ENCODE peak calls at places on chromosomes 4 and X, in six cellular contexts. C is body of pancreas, Y is endothelial cell of umbilical vein, E is tibial nerve, Q is breast epithelium, M is Peyer's patch. S is an unnamed sample.

GRCh38 chr4:65416875-65417274 is 253.4 kb downstream of the EPHA5 start:
- DNase-seq in C (peak), Y (peak), E (no peak), Q (no peak), M (no peak), S (no peak)

GRCh38 chr4:174398728-174399127 is 115.0 kb downstream of the CEP44 start:
- DNase-seq in C (no peak), Y (peak), E (no peak), Q (no peak), M (no peak), S (no peak)

GRCh38 chr4:124754671-124755070 is 42.1 kb upstream of the ANKRD50 start:
- DNase-seq in C (no peak), Y (no peak), E (no peak), Q (no peak), M (no peak), S (no peak)

GRCh38 chr4:96073446-96073845 is 233.6 kb downstream of the PDHA2 start:
- DNase-seq in C (no peak), Y (no peak), E (no peak), Q (no peak), M (no peak), S (no peak)

GRCh38 chr4:26220704-26221103 is 100.1 kb upstream of the RBPJ start:
- DNase-seq in C (no peak), Y (no peak), E (no peak), Q (no peak), M (no peak), S (no peak)

GRCh38 chrX:42414057-42414456 is 363.9 kb downstream of the PPP1R2C start:
- DNase-seq in C (no peak), Y (no peak), E (no peak), Q (no peak), M (no peak), S (no peak)

GRCh38 chr4:56940403-56940802 is 32.7 kb downstream of the REST start:
- DNase-seq in C (no peak), Y (no peak), E (no peak), Q (no peak), M (no peak), S (no peak)

GRCh38 chrX:68895339-68896250 is 66.8 kb downstream of the EFNB1 start:
- DNase-seq in C (peak), Y (peak), E (peak), Q (peak), M (no peak), S (no peak)

GRCh38 chrX:71052721-71053120 is 15.4 kb downstream of the SNX12 start:
- DNase-seq in C (no peak), Y (no peak), E (no peak), Q (no peak), M (no peak), S (no peak)

GRCh38 chr4:114727426-114727825 is 128.8 kb downstream of the UGT8 start:
- DNase-seq in C (no peak), Y (no peak), E (no peak), Q (no peak), M (no peak), S (no peak)

GRCh38 chrX:110108381-110108796 is 105.5 kb downstream of the TMEM164 start:
- DNase-seq in C (no peak), Y (no peak), E (no peak), Q (no peak), M (no peak), S (no peak)

GRCh38 chr4:10095296-10095991 is 21.2 kb downstream of the WDR1 start:
- DNase-seq in C (no peak), Y (no peak), E (no peak), Q (no peak), M (no peak), S (no peak)

GRCh38 chrX:119870626-119871131 is 854 bp downstream of the RNF113A start:
- DNase-seq in C (no peak), Y (peak), E (no peak), Q (no peak), M (peak), S (no peak)

GRCh38 chrX:152819732-152820131 is 10.8 kb downstream of the CETN2 start:
- DNase-seq in C (no peak), Y (no peak), E (no peak), Q (no peak), M (no peak), S (no peak)

GRCh38 chr4:155762351-155762750 is 3.5 kb downstream of the GUCY1B1 start:
- DNase-seq in C (no peak), Y (no peak), E (no peak), Q (no peak), M (no peak), S (no peak)

GRCh38 chr4:140213116-140213515 is 59.1 kb upstream of the MAML3 start:
- DNase-seq in C (no peak), Y (no peak), E (no peak), Q (no peak), M (no peak), S (no peak)

GRCh38 chr4:168421671-168422070 is 58.6 kb downstream of the DDX60L start:
- DNase-seq in C (no peak), Y (peak), E (no peak), Q (no peak), M (no peak), S (no peak)

GRCh38 chr4:176066757-176067156 is 1.1 kb downstream of the WDR17 start:
- DNase-seq in C (no peak), Y (no peak), E (no peak), Q (no peak), M (no peak), S (no peak)

GRCh38 chrX:48683411-48683982 is at the start of gene WAS:
- DNase-seq in C (no peak), Y (no peak), E (no peak), Q (no peak), M (peak), S (no peak)

GRCh38 chr4:139184129-139184528 is 7.1 kb upstream of the ELF2 start:
- DNase-seq in C (no peak), Y (peak), E (no peak), Q (no peak), M (no peak), S (no peak)

GRCh38 chrX:81195712-81196111 is 6.0 kb downstream of the HMGN5 start:
- DNase-seq in C (peak), Y (peak), E (peak), Q (no peak), M (peak), S (no peak)

GRCh38 chr4:20422398-20422797 is 170.7 kb downstream of the SLIT2 start:
- DNase-seq in C (peak), Y (peak), E (no peak), Q (no peak), M (no peak), S (no peak)

GRCh38 chr4:174018236-174018635 is 265.2 kb downstream of the FBXO8 start:
- DNase-seq in C (no peak), Y (no peak), E (no peak), Q (no peak), M (no peak), S (no peak)

GRCh38 chrX:46554942-46555341 is 9.7 kb upstream of the ZNF674 start:
- DNase-seq in C (no peak), Y (peak), E (no peak), Q (no peak), M (no peak), S (no peak)

GRCh38 chr4:32748061-32748460 is 2027.9 kb downstream of the PCDH7 start:
- DNase-seq in C (no peak), Y (no peak), E (no peak), Q (no peak), M (no peak), S (no peak)

GRCh38 chr4:3701271-3702083 is 64.7 kb upstream of the ADRA2C start:
- DNase-seq in C (no peak), Y (no peak), E (no peak), Q (no peak), M (no peak), S (no peak)

GRCh38 chr4:176789955-176790354 is 2.8 kb downstream of the VEGFC start:
- DNase-seq in C (no peak), Y (peak), E (no peak), Q (no peak), M (no peak), S (no peak)

GRCh38 chr4:6665320-6665654 is 24.8 kb downstream of the MRFAP1 start:
- DNase-seq in C (no peak), Y (no peak), E (no peak), Q (no peak), M (no peak), S (no peak)

GRCh38 chr4:6672131-6672530 is 21.5 kb upstream of the S100P start:
- DNase-seq in C (no peak), Y (no peak), E (no peak), Q (no peak), M (no peak), S (no peak)

GRCh38 chr4:6663596-6664393 is 23.3 kb downstream of the MRFAP1 start:
- DNase-seq in C (no peak), Y (no peak), E (no peak), Q (no peak), M (no peak), S (no peak)

GRCh38 chr4:6671648-6672047 is 22.0 kb upstream of the S100P start:
- DNase-seq in C (no peak), Y (no peak), E (no peak), Q (no peak), M (no peak), S (no peak)

GRCh38 chr4:6668391-6668790 is 25.3 kb upstream of the S100P start:
- DNase-seq in C (no peak), Y (no peak), E (no peak), Q (no peak), M (no peak), S (no peak)
- H3K4me3 ChIP-seq in C (no peak), Y (no peak), E (no peak), Q (no peak), M (no peak), S (no peak)

GRCh38 chrX:129493643-129494042 is 29.6 kb downstream of the SMARCA1 start:
- DNase-seq in C (no peak), Y (peak), E (no peak), Q (no peak), M (no peak), S (no peak)
- TF ChIP-seq POLR2A in C (no peak), Y (no peak), E (no peak), Q (no peak), M (no peak), S (no peak)

DNA sequence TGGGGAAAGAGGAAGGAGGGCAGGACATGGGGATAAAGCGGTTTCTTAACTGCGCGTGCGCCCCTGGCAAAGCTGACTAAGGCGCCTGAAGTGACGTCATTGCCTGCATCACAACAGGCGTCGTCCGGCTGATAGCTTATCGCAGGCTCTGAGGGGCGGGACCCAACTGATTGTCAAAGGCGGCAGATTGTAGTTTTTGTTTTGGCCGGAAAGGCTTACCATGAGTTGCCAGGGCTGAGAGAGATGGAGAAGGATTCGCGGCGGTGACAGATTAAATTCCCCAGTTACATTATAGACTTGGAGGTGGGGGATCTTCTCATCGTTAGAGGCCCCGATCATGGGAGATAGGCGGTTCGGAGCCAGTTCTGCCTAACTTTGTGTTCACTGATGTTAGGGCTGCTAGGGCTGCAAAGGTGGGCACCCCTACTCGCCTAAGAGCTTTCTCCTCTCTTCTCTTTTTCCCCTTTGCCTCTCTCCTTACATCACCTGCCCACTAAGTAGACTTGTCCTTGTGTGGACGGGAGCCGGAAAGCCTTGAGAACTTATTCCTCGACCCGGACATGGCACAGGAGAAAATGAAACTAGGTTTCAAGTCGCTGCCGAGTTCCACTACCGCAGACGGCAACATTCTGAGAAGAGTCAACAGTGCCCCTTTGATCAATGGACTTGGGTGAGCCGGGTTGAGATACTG is 148.9 kb upstream of the PLAC1 start:
- DNase-seq in C (peak), Y (peak), E (peak), Q (peak), M (peak), S (peak)
- H3K27ac ChIP-seq in C (peak), Y (peak), E (peak), Q (peak), M (peak), S (peak)

GRCh38 chrX:1462596-1463251 is 10.0 kb upstream of the ASMTL start:
- DNase-seq in C (no peak), Y (peak), E (no peak), Q (no peak), M (peak), S (peak)
- H3K4me3 ChIP-seq in C (no peak), Y (no peak), E (no peak), Q (no peak), M (no peak), S (no peak)